ENCODE peak calls at places on chromosomes 7 and 10, in four cellular contexts. One of them, this sample, is unnamed.

GRCh38 chr10:78866731-78867554 is 201.8 kb upstream of the ZMIZ1 start:
- DNase-seq in NCI-H2171: no peak
- DNase-seq in gastrocnemius medialis: no peak
- DNase-seq in GDM1: no peak
- DNase-seq in this sample: no peak

GRCh38 chr10:1574719-1575118 is 162.6 kb downstream of the ADARB2 start:
- DNase-seq in NCI-H2171: no peak
- DNase-seq in gastrocnemius medialis: no peak
- DNase-seq in GDM1: no peak
- DNase-seq in this sample: no peak

GRCh38 chr7:64099656-64100531 is 54.7 kb downstream of the ZNF727 start:
- DNase-seq in NCI-H2171: no peak
- DNase-seq in gastrocnemius medialis: no peak
- DNase-seq in GDM1: no peak
- DNase-seq in this sample: no peak

GRCh38 chr10:31153692-31154091 is 122.0 kb upstream of the ZNF438 start:
- DNase-seq in NCI-H2171: no peak
- DNase-seq in gastrocnemius medialis: no peak
- DNase-seq in GDM1: no peak
- DNase-seq in this sample: no peak

GRCh38 chr7:107661081-107661864 is 645 bp downstream of the SLC26A4 start:
- DNase-seq in NCI-H2171: peak; percentile 68
- DNase-seq in gastrocnemius medialis: no peak
- DNase-seq in GDM1: no peak
- DNase-seq in this sample: peak; percentile 47

GRCh38 chr7:80941206-80941758 is 22.4 kb upstream of the SEMA3C start:
- DNase-seq in NCI-H2171: no peak
- DNase-seq in gastrocnemius medialis: no peak
- DNase-seq in GDM1: no peak
- DNase-seq in this sample: no peak

GRCh38 chr7:986766-987722 is 4.1 kb downstream of the CYP2W1 start:
- DNase-seq in NCI-H2171: no peak
- DNase-seq in gastrocnemius medialis: no peak
- DNase-seq in GDM1: no peak
- DNase-seq in this sample: no peak

GRCh38 chr7:25521236-25521635 is 292.9 kb upstream of the NPVF start:
- DNase-seq in NCI-H2171: no peak
- DNase-seq in gastrocnemius medialis: no peak
- DNase-seq in GDM1: no peak
- DNase-seq in this sample: no peak

GRCh38 chr7:147607151-147607800 is 983.3 kb upstream of the C7orf33 start:
- DNase-seq in NCI-H2171: no peak
- DNase-seq in gastrocnemius medialis: no peak
- DNase-seq in GDM1: no peak
- DNase-seq in this sample: no peak

GRCh38 chr10:15069230-15069629 is 19.3 kb downstream of the ACBD7 start:
- DNase-seq in NCI-H2171: no peak
- DNase-seq in gastrocnemius medialis: no peak
- DNase-seq in GDM1: no peak
- DNase-seq in this sample: no peak

GRCh38 chr7:76049295-76049694 is 1.4 kb downstream of the MDH2 start:
- DNase-seq in NCI-H2171: no peak
- DNase-seq in gastrocnemius medialis: no peak
- DNase-seq in GDM1: no peak
- DNase-seq in this sample: no peak

GRCh38 chr10:120607016-120607709 is 150.1 kb downstream of the PLPP4 start:
- DNase-seq in NCI-H2171: no peak
- DNase-seq in gastrocnemius medialis: no peak
- DNase-seq in GDM1: no peak
- DNase-seq in this sample: no peak

GRCh38 chr10:97217299-97217698 is 31.5 kb upstream of the SLIT1 start:
- DNase-seq in NCI-H2171: no peak
- DNase-seq in gastrocnemius medialis: no peak
- DNase-seq in GDM1: peak; percentile 26
- DNase-seq in this sample: no peak